ENCODE peak calls at places on chromosomes 16 and 17, in nine cellular contexts. H, Z, E, X, F, P, I, V and R are unnamed samples.

GRCh38 chr17:31469959-31470358 is 78.5 kb downstream of the RAB11FIP4 start:
- DNase-seq in H (no peak), Z (no peak), E (no peak), X (no peak), F (no peak), P (no peak), I (no peak), V (no peak), R (no peak)

GRCh38 chr16:22632621-22633020 is 121.9 kb downstream of the NPIPB5 start:
- DNase-seq in H (no peak), Z (no peak), E (no peak), X (no peak), F (no peak), P (no peak), I (no peak), V (no peak), R (no peak)

GRCh38 chr17:75776399-75777242 is 8.0 kb upstream of the UNK start:
- DNase-seq in H (no peak), Z (peak), E (no peak), X (no peak), F (no peak), P (no peak), I (no peak), V (no peak), R (no peak)

GRCh38 chr16:11268921-11269375 is at the start of gene TNP2:
- DNase-seq in H (no peak), Z (no peak), E (no peak), X (no peak), F (no peak), P (no peak), I (no peak), V (no peak), R (no peak)

GRCh38 chr17:40485851-40486512 is 15.4 kb downstream of the TNS4 start:
- DNase-seq in H (peak), Z (peak), E (peak), X (peak), F (no peak), P (no peak), I (peak), V (no peak), R (no peak)

GRCh38 chr16:7343271-7343670 is 10.6 kb downstream of the RBFOX1 start:
- DNase-seq in H (no peak), Z (no peak), E (no peak), X (no peak), F (no peak), P (no peak), I (no peak), V (no peak), R (no peak)

GRCh38 chr17:78379134-78379497 is 667 bp downstream of the PGS1 start:
- DNase-seq in H (no peak), Z (peak), E (peak), X (peak), F (no peak), P (no peak), I (no peak), V (no peak), R (no peak)

GRCh38 chr17:46010597-46011186 is 11.6 kb downstream of the STH start:
- DNase-seq in H (no peak), Z (no peak), E (no peak), X (no peak), F (no peak), P (no peak), I (no peak), V (no peak), R (no peak)

GRCh38 chr17:80981062-80981902 is 10.4 kb upstream of the CHMP6 start:
- DNase-seq in H (no peak), Z (no peak), E (no peak), X (no peak), F (no peak), P (no peak), I (no peak), V (no peak), R (no peak)

GRCh38 chr17:12680407-12680897 is 14.8 kb downstream of the MYOCD start:
- DNase-seq in H (no peak), Z (no peak), E (no peak), X (no peak), F (no peak), P (no peak), I (no peak), V (no peak), R (no peak)

GRCh38 chr17:77741109-77741508 is 217.4 kb upstream of the TNRC6C start:
- DNase-seq in H (no peak), Z (no peak), E (no peak), X (no peak), F (no peak), P (no peak), I (peak), V (no peak), R (no peak)

GRCh38 chr16:67447508-67448076 is 16.7 kb downstream of the HSD11B2 start:
- DNase-seq in H (peak), Z (peak), E (peak), X (no peak), F (peak), P (no peak), I (no peak), V (no peak), R (peak)

GRCh38 chr16:12119562-12119961 is 143.0 kb downstream of the SNX29 start:
- DNase-seq in H (no peak), Z (peak), E (no peak), X (no peak), F (no peak), P (no peak), I (no peak), V (no peak), R (no peak)

GRCh38 chr17:4710693-4711634 is 532 bp downstream of the ARRB2 start:
- DNase-seq in H (no peak), Z (no peak), E (no peak), X (no peak), F (peak), P (no peak), I (peak), V (no peak), R (no peak)

GRCh38 chr16:87149051-87149450 is 168.1 kb downstream of the C16orf95 start:
- DNase-seq in H (no peak), Z (peak), E (no peak), X (peak), F (no peak), P (no peak), I (no peak), V (no peak), R (no peak)

GRCh38 chr16:10886739-10887269 is 9.8 kb downstream of the CIITA start:
- DNase-seq in H (no peak), Z (no peak), E (no peak), X (no peak), F (no peak), P (no peak), I (no peak), V (no peak), R (no peak)

GRCh38 chr16:71440669-71441347 is 1.0 kb downstream of the TLE7 start:
- DNase-seq in H (peak), Z (no peak), E (no peak), X (no peak), F (no peak), P (no peak), I (no peak), V (no peak), R (no peak)

GRCh38 chr16:17465460-17465859 is 5.3 kb downstream of the XYLT1 start:
- DNase-seq in H (no peak), Z (no peak), E (no peak), X (no peak), F (no peak), P (no peak), I (no peak), V (no peak), R (no peak)

GRCh38 chr16:31423801-31424200 is 4.4 kb downstream of the COX6A2 start:
- DNase-seq in H (no peak), Z (no peak), E (no peak), X (no peak), F (no peak), P (no peak), I (no peak), V (no peak), R (no peak)

GRCh38 chr16:31111881-31112466 is 3.8 kb downstream of the BCKDK start:
- DNase-seq in H (no peak), Z (no peak), E (no peak), X (no peak), F (no peak), P (no peak), I (no peak), V (no peak), R (no peak)

GRCh38 chr16:77443834-77444460 is 9.1 kb upstream of the ADAMTS18 start:
- DNase-seq in H (no peak), Z (no peak), E (no peak), X (no peak), F (no peak), P (peak), I (no peak), V (peak), R (no peak)

GRCh38 chr17:48555183-48555615 is 10.3 kb upstream of the HOXB2 start:
- DNase-seq in H (no peak), Z (peak), E (peak), X (peak), F (no peak), P (peak), I (no peak), V (peak), R (no peak)

GRCh38 chr17:61380217-61380835 is 19.3 kb upstream of the TBX2 start:
- DNase-seq in H (no peak), Z (no peak), E (no peak), X (no peak), F (no peak), P (no peak), I (no peak), V (no peak), R (no peak)